ENCODE peak calls at places on chromosome 17, in four cellular contexts. I, C, J and X are unnamed samples.
A peak's percentile ranks its signal among the peaks of the same experiment; 100 is the strongest.

GRCh38 chr17:4858068-4858879 is 25.1 kb downstream of the MINK1 start:
- DNase-seq in I (no peak), C (no peak), J (no peak), X (no peak)

GRCh38 chr17:79301469-79301868 is 226.8 kb downstream of the ENGASE start:
- DNase-seq in I (no peak), C (no peak), J (no peak), X (no peak)

GRCh38 chr17:74919440-74920305 is 3.4 kb downstream of the USH1G start:
- DNase-seq in I (no peak), C (no peak), J (no peak), X (no peak)

GRCh38 chr17:39527220-39527813 is 66.0 kb downstream of the CDK12 start:
- DNase-seq in I (no peak), C (no peak), J (no peak), X (no peak)

GRCh38 chr17:7262192-7263070 is at the start of gene CLDN7:
- DNase-seq in I (no peak), C (no peak), J (no peak), X (peak; percentile 96)

GRCh38 chr17:56222255-56222654 is 69.0 kb downstream of the ANKFN1 start:
- DNase-seq in I (no peak), C (no peak), J (no peak), X (no peak)

GRCh38 chr17:7263071-7263800 is 958 bp upstream of the CLDN7 start:
- DNase-seq in I (no peak), C (no peak), J (no peak), X (peak; percentile 77)

GRCh38 chr17:1239210-1239609 is 31.0 kb upstream of the BHLHA9 start:
- DNase-seq in I (no peak), C (no peak), J (no peak), X (no peak)

GRCh38 chr17:75047398-75048098 is 523 bp downstream of the KCTD2 start:
- DNase-seq in I (no peak), C (no peak), J (no peak), X (peak; percentile 41)

GRCh38 chr17:78172284-78173024 is 4.1 kb downstream of the SYNGR2 start:
- DNase-seq in I (no peak), C (no peak), J (no peak), X (no peak)

GRCh38 chr17:69909389-69909788 is 165.6 kb upstream of the KCNJ16 start:
- DNase-seq in I (no peak), C (no peak), J (no peak), X (no peak)

GRCh38 chr17:19360772-19361171 is 1.8 kb downstream of the B9D1 start:
- DNase-seq in I (no peak), C (no peak), J (no peak), X (no peak)

GRCh38 chr17:77242118-77242800 is 101.5 kb downstream of the SEC14L1 start:
- DNase-seq in I (no peak), C (no peak), J (no peak), X (no peak)

GRCh38 chr17:10046786-10047609 is 141.9 kb upstream of the RCVRN start:
- DNase-seq in I (no peak), C (no peak), J (no peak), X (no peak)

GRCh38 chr17:80330276-80330675 is 69.6 kb downstream of the RNF213 start:
- DNase-seq in I (no peak), C (no peak), J (no peak), X (no peak)

GRCh38 chr17:82970818-82971610 is 108.4 kb upstream of the METRNL start:
- DNase-seq in I (no peak), C (no peak), J (no peak), X (no peak)

GRCh38 chr17:41392278-41392677 is 5.1 kb downstream of the KRT31 start:
- DNase-seq in I (no peak), C (no peak), J (no peak), X (no peak)

GRCh38 chr17:83014297-83014696 is 65.1 kb upstream of the METRNL start:
- DNase-seq in I (no peak), C (no peak), J (no peak), X (no peak)

GRCh38 chr17:57215317-57215716 is 41.0 kb upstream of the MSI2 start:
- DNase-seq in I (no peak), C (no peak), J (no peak), X (no peak)